ENCODE peak calls at places on chromosomes 6 and 20, in four cellular contexts. One of them, this sample, is unnamed.

GRCh38 chr20:48737463-48738093 is 90.2 kb downstream of the PREX1 start:
- DNase-seq in mesendoderm: no peak
- DNase-seq in H1: no peak
- DNase-seq in IMR-90: no peak
- DNase-seq in this sample: no peak

GRCh38 chr6:111793711-111794111 is 79.5 kb downstream of the FYN start:
- DNase-seq in IMR-90: no peak
- DNase-seq in H1: no peak
- DNase-seq in mesendoderm: no peak
- DNase-seq in this sample: no peak

GRCh38 chr20:52064936-52065335 is 126.6 kb downstream of the ZFP64 start:
- DNase-seq in mesendoderm: no peak
- DNase-seq in H1: no peak
- DNase-seq in IMR-90: no peak
- DNase-seq in this sample: no peak

GRCh38 chr6:114108119-114109002 is 137.4 kb upstream of the HDAC2 start:
- DNase-seq in mesendoderm: peak
- DNase-seq in H1: peak
- DNase-seq in IMR-90: peak
- DNase-seq in this sample: peak

GRCh38 chr6:170160628-170161611 is 130.0 kb downstream of the DLL1 start:
- DNase-seq in H1: no peak
- DNase-seq in IMR-90: no peak
- DNase-seq in mesendoderm: no peak
- DNase-seq in this sample: no peak

GRCh38 chr20:19317240-19318069 is 105.0 kb downstream of the SLC24A3 start:
- DNase-seq in mesendoderm: peak
- DNase-seq in IMR-90: no peak
- DNase-seq in H1: no peak
- DNase-seq in this sample: no peak

GRCh38 chr20:22001886-22002285 is 296.4 kb downstream of the PAX1 start:
- DNase-seq in H1: no peak
- DNase-seq in mesendoderm: no peak
- DNase-seq in IMR-90: no peak
- DNase-seq in this sample: no peak

GRCh38 chr6:35673755-35674154 is 15.0 kb downstream of the FKBP5 start:
- DNase-seq in H1: no peak
- DNase-seq in IMR-90: no peak
- DNase-seq in mesendoderm: no peak
- DNase-seq in this sample: no peak

GRCh38 chr6:163355471-163355991 is 59.0 kb upstream of the QKI start:
- DNase-seq in H1: no peak
- DNase-seq in IMR-90: peak
- DNase-seq in mesendoderm: no peak
- DNase-seq in this sample: no peak

GRCh38 chr6:125717120-125717731 is 32.2 kb upstream of the HEY2 start:
- DNase-seq in mesendoderm: no peak
- DNase-seq in IMR-90: no peak
- DNase-seq in H1: no peak
- DNase-seq in this sample: no peak

GRCh38 chr6:25968769-25969168 is 6.2 kb downstream of the TRIM38 start:
- DNase-seq in IMR-90: peak
- DNase-seq in mesendoderm: no peak
- DNase-seq in H1: no peak
- DNase-seq in this sample: no peak

GRCh38 chr6:68834561-68834960 is 199.5 kb downstream of the ADGRB3 start:
- DNase-seq in mesendoderm: no peak
- DNase-seq in IMR-90: no peak
- DNase-seq in H1: no peak
- DNase-seq in this sample: no peak

GRCh38 chr20:25706793-25707192 is 10.1 kb upstream of the ZNF337 start:
- DNase-seq in H1: no peak
- DNase-seq in mesendoderm: no peak
- DNase-seq in IMR-90: no peak
- DNase-seq in this sample: no peak

GRCh38 chr6:119586250-119586882 is 236.8 kb upstream of the MAN1A1 start:
- DNase-seq in IMR-90: no peak
- DNase-seq in H1: no peak
- DNase-seq in mesendoderm: no peak
- DNase-seq in this sample: no peak

GRCh38 chr20:45433316-45433715 is 17.4 kb downstream of the PIGT start:
- DNase-seq in mesendoderm: peak
- DNase-seq in IMR-90: peak
- DNase-seq in H1: no peak
- DNase-seq in this sample: no peak

GRCh38 chr6:37524025-37524647 is 24.4 kb upstream of the CCDC167 start:
- DNase-seq in H1: no peak
- DNase-seq in IMR-90: peak
- DNase-seq in mesendoderm: no peak
- DNase-seq in this sample: no peak

GRCh38 chr6:163180874-163181541 is 233.5 kb upstream of the QKI start:
- DNase-seq in IMR-90: no peak
- DNase-seq in H1: peak
- DNase-seq in mesendoderm: peak
- DNase-seq in this sample: peak

GRCh38 chr6:53956068-53956711 is 155.1 kb upstream of the MLIP start:
- DNase-seq in IMR-90: peak
- DNase-seq in mesendoderm: peak
- DNase-seq in H1: peak
- DNase-seq in this sample: peak

GRCh38 chr6:6390849-6391602 is 70.6 kb upstream of the F13A1 start:
- DNase-seq in H1: no peak
- DNase-seq in mesendoderm: no peak
- DNase-seq in IMR-90: no peak
- DNase-seq in this sample: no peak

GRCh38 chr6:5151295-5151954 is 66.3 kb downstream of the PPP1R3G start:
- DNase-seq in IMR-90: no peak
- DNase-seq in H1: no peak
- DNase-seq in mesendoderm: no peak
- DNase-seq in this sample: no peak

GRCh38 chr20:38542994-38543906 is 37.7 kb upstream of the ADIG start:
- DNase-seq in mesendoderm: no peak
- DNase-seq in H1: no peak
- DNase-seq in IMR-90: no peak
- DNase-seq in this sample: no peak

GRCh38 chr20:33373735-33374605 is 27.3 kb downstream of the CDK5RAP1 start:
- DNase-seq in mesendoderm: no peak
- DNase-seq in H1: no peak
- DNase-seq in IMR-90: peak
- DNase-seq in this sample: no peak

DNA sequence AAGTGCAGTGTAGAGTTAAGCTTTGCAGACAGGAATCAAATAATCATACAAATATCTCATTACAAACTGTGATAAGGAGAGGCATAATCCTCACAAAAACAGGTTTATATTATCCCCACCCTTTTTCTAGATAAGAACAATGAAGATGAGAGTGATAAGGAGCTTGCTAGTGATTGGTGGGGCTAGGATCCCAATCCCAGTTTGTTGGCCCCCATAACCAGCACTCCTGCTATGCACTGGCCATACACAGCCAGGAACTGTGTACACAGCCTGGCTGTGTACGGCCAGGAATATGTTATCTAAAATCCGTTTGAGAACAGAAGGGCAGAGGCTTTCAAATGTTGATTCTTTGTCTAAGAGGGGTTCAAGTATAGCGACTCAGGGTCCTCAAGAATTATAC is 180.6 kb downstream of the EYA2 start:
- DNase-seq in H1: no peak
- DNase-seq in mesendoderm: no peak
- DNase-seq in IMR-90: no peak
- DNase-seq in this sample: no peak
- H4K5ac ChIP-seq in H1: no peak
- H4K5ac ChIP-seq in mesendoderm: no peak
- H4K5ac ChIP-seq in IMR-90: no peak
- H4K5ac ChIP-seq in this sample: no peak

GRCh38 chr20:50980071-50980681 is 21.6 kb downstream of the MOCS3 start:
- DNase-seq in IMR-90: peak
- DNase-seq in H1: no peak
- DNase-seq in mesendoderm: peak
- DNase-seq in this sample: no peak
- H3K27ac ChIP-seq in IMR-90: peak
- H3K27ac ChIP-seq in H1: no peak
- H3K27ac ChIP-seq in mesendoderm: no peak
- H3K27ac ChIP-seq in this sample: no peak

GRCh38 chr6:75884822-75885221 is 135.8 kb downstream of the MYO6 start:
- DNase-seq in IMR-90: no peak
- DNase-seq in H1: no peak
- DNase-seq in mesendoderm: no peak
- DNase-seq in this sample: no peak

GRCh38 chr6:75880305-75880704 is 131.3 kb downstream of the MYO6 start:
- DNase-seq in mesendoderm: no peak
- DNase-seq in H1: no peak
- DNase-seq in IMR-90: no peak
- DNase-seq in this sample: no peak

DNA sequence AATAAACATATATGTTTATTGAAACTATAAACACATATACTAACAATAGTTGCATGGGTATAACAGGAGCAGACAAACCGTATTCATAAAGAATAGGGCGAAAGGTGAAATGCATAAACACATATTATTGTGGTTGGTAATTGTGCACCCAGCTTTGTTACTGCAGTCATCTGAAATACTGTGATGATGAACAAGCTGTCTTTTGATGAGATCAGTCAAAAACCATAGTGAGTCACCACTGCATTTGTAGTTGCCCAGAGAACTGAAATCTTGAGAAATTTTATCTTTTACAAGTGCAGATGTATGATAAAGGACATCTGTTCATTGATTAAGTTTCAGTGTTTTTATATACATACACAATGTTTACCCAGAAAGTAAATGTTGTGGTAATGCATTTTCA is 133.7 kb downstream of the MYO6 start:
- DNase-seq in IMR-90: peak
- DNase-seq in mesendoderm: no peak
- DNase-seq in H1: no peak
- DNase-seq in this sample: no peak
- H4K5ac ChIP-seq in IMR-90: no peak
- H4K5ac ChIP-seq in mesendoderm: no peak
- H4K5ac ChIP-seq in H1: no peak
- H4K5ac ChIP-seq in this sample: no peak

DNA sequence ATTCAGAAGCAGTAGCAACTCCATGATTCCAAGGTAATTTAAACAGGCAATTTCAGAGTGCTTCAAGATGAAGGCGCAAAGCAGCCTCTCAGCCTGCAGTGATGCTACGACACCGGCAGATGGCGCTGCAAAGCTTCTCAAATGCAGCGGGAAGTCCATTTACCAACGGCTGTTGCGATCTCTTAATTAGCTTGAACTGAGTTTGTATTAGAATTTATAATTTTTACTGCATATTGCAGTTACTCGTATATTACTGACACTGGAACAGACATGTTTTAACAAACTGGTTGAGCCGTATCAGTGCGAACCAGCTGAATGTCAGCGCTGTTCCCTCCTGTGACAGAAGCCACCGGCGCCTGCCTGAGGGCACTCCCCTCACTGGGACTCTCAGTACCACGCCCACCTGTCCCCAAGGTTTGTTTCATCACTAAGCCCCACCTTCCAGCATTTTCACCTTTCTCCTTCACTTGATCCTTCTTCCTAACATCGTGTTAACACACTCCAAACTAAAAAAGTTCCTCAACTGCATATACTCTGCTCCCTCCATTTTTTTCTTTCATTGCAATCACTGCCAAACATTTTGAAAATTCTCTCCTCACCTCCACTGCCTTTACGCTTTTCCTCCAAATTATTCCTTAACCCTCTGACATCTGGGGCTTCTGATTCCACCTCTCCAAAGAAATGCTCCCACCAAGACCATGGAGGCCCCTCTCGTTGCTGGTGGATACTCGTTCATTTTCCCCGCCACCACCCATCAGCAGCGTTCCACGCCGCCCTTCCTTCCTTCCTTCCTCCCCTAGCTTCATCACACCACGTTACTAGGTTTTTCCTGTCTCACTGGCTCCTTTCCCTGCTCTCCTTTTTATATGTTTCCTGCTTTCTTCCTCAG is 14.5 kb downstream of the GNL1 start:
- DNase-seq in IMR-90: peak
- DNase-seq in mesendoderm: peak
- DNase-seq in H1: peak
- DNase-seq in this sample: peak
- H3K27ac ChIP-seq in IMR-90: no peak
- H3K27ac ChIP-seq in mesendoderm: no peak
- H3K27ac ChIP-seq in H1: no peak
- H3K27ac ChIP-seq in this sample: no peak

GRCh38 chr6:42726485-42727083 is 4.2 kb upstream of the PRPH2 start:
- DNase-seq in IMR-90: peak
- DNase-seq in H1: peak
- DNase-seq in mesendoderm: peak
- DNase-seq in this sample: peak
- H4K5ac ChIP-seq in IMR-90: peak
- H4K5ac ChIP-seq in H1: no peak
- H4K5ac ChIP-seq in mesendoderm: no peak
- H4K5ac ChIP-seq in this sample: no peak

GRCh38 chr20:63628246-63628975 is 1.5 kb upstream of the GMEB2 start:
- DNase-seq in mesendoderm: no peak
- DNase-seq in H1: no peak
- DNase-seq in IMR-90: peak
- DNase-seq in this sample: no peak
- H3K27ac ChIP-seq in mesendoderm: no peak
- H3K27ac ChIP-seq in H1: no peak
- H3K27ac ChIP-seq in IMR-90: peak
- H3K27ac ChIP-seq in this sample: no peak

This sample was measured in H9.